ENCODE peak calls at places on chromosomes 16 and 17, in six cellular contexts. Q is LoVo; W is activated T-helper 2 cell treated with anti-CD3 and anti-CD28 coated beads, Interferon-gamma antibody, Interleukin-2, Interleukin-4, amounts not matched to agents 10 μg/mL and 5 μg/mL and 100 μg/mL, durations not matched to agents 14 hours and 24 hours and 36 hours; E is endodermal cell; F is A172; L is mucosa of gallbladder. M is an unnamed sample.

GRCh38 chr17:66371561-66371960 is 69.1 kb downstream of the PRKCA start:
- DNase-seq in W (no peak), L (no peak), Q (no peak), E (no peak), F (peak; percentile 22), M (no peak)

GRCh38 chr17:75629157-75629556 is 4.1 kb upstream of the SMIM5 start:
- DNase-seq in L (no peak), F (no peak), Q (no peak), E (no peak), W (no peak), M (no peak)

GRCh38 chr16:72256398-72257048 is 84.6 kb upstream of the PMFBP1 start:
- DNase-seq in E (no peak), Q (no peak), W (no peak), F (peak; percentile 21), L (no peak), M (no peak)

GRCh38 chr17:62614142-62614541 is 13.3 kb upstream of the MRC2 start:
- DNase-seq in Q (no peak), W (no peak), L (no peak), F (no peak), E (no peak), M (no peak)

GRCh38 chr17:10192963-10193362 is 5.4 kb downstream of the GAS7 start:
- DNase-seq in E (no peak), F (peak; percentile 32), Q (no peak), L (no peak), W (no peak), M (no peak)

GRCh38 chr16:14409563-14409962 is 220.5 kb downstream of the PARN start:
- DNase-seq in E (no peak), L (no peak), W (no peak), F (peak; percentile 97), Q (peak; percentile 26), M (no peak)

GRCh38 chr16:67543036-67543435 is 14.4 kb downstream of the RIPOR1 start:
- DNase-seq in E (no peak), Q (no peak), F (no peak), L (no peak), W (no peak), M (no peak)

GRCh38 chr16:83060-83603 is 5.1 kb downstream of the MPG start:
- DNase-seq in F (no peak), Q (no peak), E (no peak), W (no peak), L (no peak), M (no peak)

GRCh38 chr17:39808409-39808997 is 55.6 kb downstream of the IKZF3 start:
- DNase-seq in Q (no peak), L (no peak), W (no peak), F (no peak), E (no peak), M (no peak)

GRCh38 chr16:89044394-89045180 is 49.1 kb upstream of the ACSF3 start:
- DNase-seq in E (no peak), W (no peak), L (no peak), F (no peak), Q (no peak), M (no peak)

GRCh38 chr16:47713225-47713595 is 252.1 kb downstream of the PHKB start:
- DNase-seq in E (no peak), F (peak; percentile 91), L (no peak), Q (no peak), W (peak; percentile 37), M (no peak)

GRCh38 chr16:67544329-67544841 is 15.8 kb downstream of the RIPOR1 start:
- DNase-seq in F (no peak), W (no peak), L (no peak), E (no peak), Q (no peak), M (no peak)

GRCh38 chr16:57985204-57986121 is 14.5 kb upstream of the CNGB1 start:
- DNase-seq in E (peak; percentile 75), Q (no peak), L (no peak), W (no peak), F (no peak), M (no peak)

GRCh38 chr17:45963889-45964288 is 35.2 kb upstream of the STH start:
- DNase-seq in L (no peak), F (no peak), E (no peak), W (no peak), Q (no peak), M (no peak)

GRCh38 chr17:75077490-75078096 is 10.2 kb upstream of the SLC16A5 start:
- DNase-seq in E (no peak), W (peak; percentile 36), L (peak; percentile 67), Q (peak; percentile 60), F (no peak), M (peak; percentile 64)

GRCh38 chr16:1825864-1826690 is 548 bp downstream of the HAGH start:
- DNase-seq in L (peak; percentile 36), E (peak; percentile 68), Q (peak; percentile 72), W (peak; percentile 30), F (peak; percentile 4), M (no peak)

GRCh38 chr16:50861926-50862325 is 120.0 kb downstream of the CYLD start:
- DNase-seq in L (no peak), W (no peak), Q (peak; percentile 15), E (no peak), F (peak; percentile 84), M (no peak)

GRCh38 chr16:30121741-30122620 is 1.0 kb downstream of the MAPK3 start:
- DNase-seq in F (no peak), L (peak; percentile 45), W (no peak), Q (no peak), E (peak; percentile 56), M (peak; percentile 69)

GRCh38 chr16:35910409-35910808 is 2451.0 kb downstream of the TP53TG3F start:
- DNase-seq in W (no peak), F (no peak), E (no peak), Q (no peak), L (no peak), M (no peak)

GRCh38 chr17:76558210-76559095 is 18.6 kb downstream of the PRCD start:
- DNase-seq in F (peak; percentile 25), W (no peak), Q (peak; percentile 33), E (no peak), L (no peak), M (no peak)

GRCh38 chr17:29840884-29841283 is 89.1 kb downstream of the SSH2 start:
- DNase-seq in W (no peak), Q (no peak), L (no peak), E (no peak), F (peak; percentile 23), M (no peak)

GRCh38 chr16:2468142-2468724 is 2.9 kb upstream of the NTN3 start:
- DNase-seq in F (no peak), E (peak; percentile 76), Q (no peak), W (no peak), L (no peak), M (no peak)

GRCh38 chr17:79711715-79712305 is 18.9 kb upstream of the ENPP7 start:
- DNase-seq in L (no peak), W (no peak), Q (no peak), E (no peak), F (no peak), M (no peak)

GRCh38 chr16:7086842-7087616 is 245.6 kb upstream of the RBFOX1 start:
- DNase-seq in E (peak; percentile 92), F (no peak), Q (no peak), W (no peak), L (no peak), M (peak; percentile 46)

GRCh38 chr17:78046923-78047322 is 81.6 kb downstream of the TMC6 start:
- DNase-seq in Q (no peak), L (no peak), F (no peak), E (no peak), W (no peak), M (no peak)

GRCh38 chr16:648071-648785 is 937 bp upstream of the WDR90 start:
- DNase-seq in L (peak; percentile 75), F (no peak), W (no peak), E (peak; percentile 83), Q (peak; percentile 80), M (peak; percentile 46)

GRCh38 chr17:82817947-82818346 is 21.9 kb downstream of the ZNF750 start:
- DNase-seq in F (no peak), E (no peak), W (no peak), Q (no peak), L (no peak), M (no peak)

GRCh38 chr16:4690946-4691665 is 2.3 kb upstream of the NUDT16L1 start:
- DNase-seq in W (no peak), F (no peak), E (peak; percentile 48), L (no peak), Q (no peak), M (no peak)

GRCh38 chr17:77442976-77443742 is 302.4 kb downstream of the SEC14L1 start:
- DNase-seq in L (no peak), Q (no peak), E (no peak), W (no peak), F (no peak), M (no peak)

GRCh38 chr17:40298726-40299125 is 10.3 kb upstream of the RARA start:
- DNase-seq in L (no peak), W (no peak), F (no peak), E (no peak), Q (no peak), M (no peak)

GRCh38 chr17:43125967-43126910 is 1.1 kb upstream of the BRCA1 start:
- DNase-seq in F (no peak), Q (no peak), L (no peak), E (peak; percentile 59), W (no peak), M (no peak)

GRCh38 chr16:70700101-70701020 is 14.5 kb upstream of the MTSS2 start:
- DNase-seq in F (peak; percentile 70), Q (no peak), E (no peak), L (no peak), W (no peak), M (no peak)

GRCh38 chr16:17301593-17302135 is 169.1 kb downstream of the XYLT1 start:
- DNase-seq in F (no peak), W (no peak), Q (no peak), E (no peak), L (peak; percentile 25), M (no peak)

GRCh38 chr16:87965973-87966667 is 14.9 kb downstream of the BANP start:
- DNase-seq in L (no peak), Q (no peak), E (peak; percentile 31), F (no peak), W (no peak), M (no peak)

GRCh38 chr16:12147681-12148479 is 171.3 kb downstream of the SNX29 start:
- DNase-seq in F (no peak), E (peak; percentile 87), W (no peak), Q (no peak), L (no peak), M (no peak)

GRCh38 chr17:72143245-72143644 is 22.4 kb downstream of the SOX9 start:
- DNase-seq in Q (no peak), L (no peak), E (no peak), F (no peak), W (no peak), M (no peak)

GRCh38 chr17:38881600-38882191 is 11.8 kb downstream of the LASP1 start:
- DNase-seq in W (no peak), F (no peak), L (peak; percentile 80), E (peak; percentile 47), Q (no peak), M (peak; percentile 79)

GRCh38 chr17:545156-545555 is 169.5 kb downstream of the VPS53 start:
- DNase-seq in Q (no peak), L (no peak), F (no peak), W (no peak), E (peak; percentile 73), M (no peak)

GRCh38 chr17:44766409-44767038 is 7.7 kb downstream of the ADAM11 start:
- DNase-seq in E (peak; percentile 75), Q (no peak), L (no peak), F (no peak), W (no peak), M (no peak)

GRCh38 chr17:68184141-68184571 is 63.7 kb upstream of the AMZ2 start:
- DNase-seq in W (no peak), F (no peak), Q (no peak), E (peak; percentile 74), L (no peak), M (no peak)

M was measured in testis.